ENCODE peak calls at places on chromosome 7, in four cellular contexts. Q, R, F and N are unnamed samples.
A peak's percentile ranks its signal among the peaks of the same experiment; 100 is the strongest.

GRCh38 chr7:149621776-149622175 is 124.2 kb upstream of the ZNF746 start:
- DNase-seq in Q (peak; percentile 2), R (no peak), F (no peak), N (no peak)

GRCh38 chr7:45196374-45196773 is 38.8 kb downstream of the RAMP3 start:
- DNase-seq in Q (no peak), R (no peak), F (no peak), N (no peak)

GRCh38 chr7:11636274-11636673 is 195.7 kb downstream of the THSD7A start:
- DNase-seq in Q (no peak), R (no peak), F (no peak), N (no peak)

GRCh38 chr7:143375298-143376034 is 5.7 kb upstream of the ZYX start:
- DNase-seq in Q (no peak), R (no peak), F (no peak), N (peak; percentile 72)

GRCh38 chr7:98867271-98867701 is 2.5 kb downstream of the TMEM130 start:
- DNase-seq in Q (no peak), R (peak; percentile 38), F (no peak), N (no peak)

GRCh38 chr7:836429-836828 is 4.2 kb downstream of the SUN1 start:
- DNase-seq in Q (peak; percentile 71), R (peak; percentile 42), F (no peak), N (no peak)

GRCh38 chr7:131231381-131232220 is 96.1 kb upstream of the MKLN1 start:
- DNase-seq in Q (peak; percentile 59), R (peak; percentile 39), F (peak; percentile 31), N (peak; percentile 90)

GRCh38 chr7:414681-415560 is 104.7 kb downstream of the PDGFA start:
- DNase-seq in Q (no peak), R (no peak), F (no peak), N (no peak)

GRCh38 chr7:74230446-74231231 is 20.8 kb downstream of the LAT2 start:
- DNase-seq in Q (no peak), R (no peak), F (no peak), N (no peak)

GRCh38 chr7:1520574-1521234 is 9.8 kb upstream of the MAFK start:
- DNase-seq in Q (peak; percentile 65), R (peak; percentile 90), F (no peak), N (no peak)

GRCh38 chr7:68619476-68619875 is 978.8 kb upstream of the AUTS2 start:
- DNase-seq in Q (no peak), R (no peak), F (no peak), N (no peak)

GRCh38 chr7:67663644-67664043 is 667.0 kb downstream of the TYW1 start:
- DNase-seq in Q (no peak), R (no peak), F (no peak), N (no peak)

GRCh38 chr7:157645539-157645938 is 308.7 kb downstream of the DNAJB6 start:
- DNase-seq in Q (no peak), R (no peak), F (no peak), N (no peak)

GRCh38 chr7:122413339-122413738 is 108.8 kb upstream of the FEZF1 start:
- DNase-seq in Q (no peak), R (no peak), F (no peak), N (no peak)

GRCh38 chr7:124784879-124785818 is 19.6 kb upstream of the GPR37 start:
- DNase-seq in Q (peak; percentile 55), R (peak; percentile 42), F (peak; percentile 32), N (peak; percentile 20)

GRCh38 chr7:48337012-48337621 is 165.9 kb downstream of the ABCA13 start:
- DNase-seq in Q (peak; percentile 36), R (peak; percentile 9), F (no peak), N (no peak)

GRCh38 chr7:47635091-47636090 is 53.5 kb upstream of the TNS3 start:
- DNase-seq in Q (no peak), R (no peak), F (peak; percentile 62), N (no peak)

GRCh38 chr7:2134740-2135139 is 98.0 kb downstream of the MAD1L1 start:
- DNase-seq in Q (no peak), R (peak; percentile 10), F (no peak), N (no peak)

GRCh38 chr7:16066805-16067459 is 354.4 kb downstream of the CRPPA start:
- DNase-seq in Q (peak; percentile 57), R (peak; percentile 23), F (no peak), N (no peak)

GRCh38 chr7:77839919-77840318 is 41.3 kb downstream of the PHTF2 start:
- DNase-seq in Q (no peak), R (no peak), F (no peak), N (no peak)

GRCh38 chr7:77837966-77838365 is 39.4 kb downstream of the PHTF2 start:
- DNase-seq in Q (no peak), R (no peak), F (no peak), N (no peak)

GRCh38 chr7:77837275-77837674 is 38.7 kb downstream of the PHTF2 start:
- DNase-seq in Q (no peak), R (no peak), F (no peak), N (no peak)

GRCh38 chr7:77843194-77843593 is 44.6 kb downstream of the PHTF2 start:
- DNase-seq in Q (no peak), R (no peak), F (no peak), N (no peak)

DNA sequence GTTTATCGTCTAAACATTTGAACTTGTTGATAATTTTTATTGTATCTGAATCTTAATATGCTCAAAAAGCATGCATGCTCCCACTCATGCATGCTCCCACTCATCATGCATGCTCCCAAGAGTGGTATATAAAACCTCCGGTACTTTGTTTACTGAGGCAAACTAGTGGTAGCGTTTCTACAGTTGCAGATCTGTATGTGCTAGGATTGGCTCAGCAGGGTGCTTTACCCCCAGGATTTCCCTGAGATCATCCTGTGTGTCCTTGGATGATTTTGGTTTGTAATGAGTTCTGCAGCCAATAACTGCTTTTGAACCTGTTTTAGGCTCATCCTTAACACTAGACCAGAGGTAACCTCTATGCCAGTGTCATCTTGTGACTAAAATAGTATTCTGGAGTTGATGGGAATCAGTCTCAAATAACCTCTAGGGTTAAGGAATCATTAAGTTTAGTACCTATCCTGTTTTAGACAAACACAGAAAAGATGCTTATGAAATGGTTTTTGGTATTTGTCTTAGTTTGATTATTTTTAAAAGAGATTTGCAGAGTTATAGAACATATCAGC is 40.4 kb downstream of the PHTF2 start:
- DNase-seq in Q (no peak), R (no peak), F (no peak), N (no peak)
- H3K4me3 ChIP-seq in Q (no peak overlapping the region), R (no peak overlapping the region), F (no peak overlapping the region), N (no peak overlapping the region)

GRCh38 chr7:152633072-152633471 is 42.9 kb downstream of the XRCC2 start:
- DNase-seq in Q (no peak), R (no peak), F (no peak), N (no peak)

GRCh38 chr7:152636436-152636835 is 39.5 kb downstream of the XRCC2 start:
- DNase-seq in Q (no peak), R (no peak), F (no peak), N (no peak)

GRCh38 chr7:152637920-152638580 is 37.9 kb downstream of the XRCC2 start:
- DNase-seq in Q (no peak), R (no peak), F (no peak), N (no peak)

GRCh38 chr7:152633504-152633903 is 42.4 kb downstream of the XRCC2 start:
- DNase-seq in Q (no peak), R (no peak), F (no peak), N (no peak)
- TF ChIP-seq CTCF in Q (no peak), R (no peak), F (no peak), N (no peak)

GRCh38 chr7:19709249-19709578 is 377 bp upstream of the POLR1F start:
- DNase-seq in Q (no peak), R (no peak), F (no peak), N (no peak)
- H3K4me3 ChIP-seq in Q (no peak overlapping the region), R (peak overlapping the region; percentile 92), F (peak overlapping the region; percentile 90), N (peak overlapping the region; percentile 90)

DNA sequence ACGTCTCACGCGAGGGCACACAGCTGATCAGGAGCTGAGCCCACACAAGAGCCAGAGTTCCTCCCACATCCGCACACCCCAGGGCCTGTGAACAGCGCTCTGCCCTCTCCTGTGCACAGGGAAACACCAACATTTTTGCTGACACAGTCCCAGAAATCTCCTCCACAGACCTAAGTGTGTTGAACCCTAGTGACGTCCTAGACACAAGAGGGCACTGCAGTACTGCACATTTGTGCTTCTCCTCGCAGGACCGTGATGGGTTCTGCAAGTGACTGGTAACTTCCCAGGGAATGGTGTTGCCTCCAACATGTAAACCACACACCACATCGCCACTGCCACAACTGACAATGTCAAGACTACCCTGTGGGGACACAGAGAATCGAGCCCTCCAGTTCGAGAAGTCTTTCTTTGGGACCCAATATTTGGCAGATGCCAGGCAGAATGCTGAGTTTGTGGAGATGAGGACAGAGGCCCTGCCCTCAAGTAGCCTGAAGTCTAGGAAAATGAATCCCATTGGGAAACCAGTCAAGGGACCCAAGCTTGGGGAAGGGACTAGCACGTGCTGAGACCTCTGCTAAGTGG is 170.3 kb downstream of the PAXIP1 start:
- DNase-seq in Q (no peak), R (no peak), F (peak; percentile 55), N (peak; percentile 10)
- TF ChIP-seq CTCF in Q (no peak), R (no peak), F (peak; percentile 34), N (peak; percentile 53)

DNA sequence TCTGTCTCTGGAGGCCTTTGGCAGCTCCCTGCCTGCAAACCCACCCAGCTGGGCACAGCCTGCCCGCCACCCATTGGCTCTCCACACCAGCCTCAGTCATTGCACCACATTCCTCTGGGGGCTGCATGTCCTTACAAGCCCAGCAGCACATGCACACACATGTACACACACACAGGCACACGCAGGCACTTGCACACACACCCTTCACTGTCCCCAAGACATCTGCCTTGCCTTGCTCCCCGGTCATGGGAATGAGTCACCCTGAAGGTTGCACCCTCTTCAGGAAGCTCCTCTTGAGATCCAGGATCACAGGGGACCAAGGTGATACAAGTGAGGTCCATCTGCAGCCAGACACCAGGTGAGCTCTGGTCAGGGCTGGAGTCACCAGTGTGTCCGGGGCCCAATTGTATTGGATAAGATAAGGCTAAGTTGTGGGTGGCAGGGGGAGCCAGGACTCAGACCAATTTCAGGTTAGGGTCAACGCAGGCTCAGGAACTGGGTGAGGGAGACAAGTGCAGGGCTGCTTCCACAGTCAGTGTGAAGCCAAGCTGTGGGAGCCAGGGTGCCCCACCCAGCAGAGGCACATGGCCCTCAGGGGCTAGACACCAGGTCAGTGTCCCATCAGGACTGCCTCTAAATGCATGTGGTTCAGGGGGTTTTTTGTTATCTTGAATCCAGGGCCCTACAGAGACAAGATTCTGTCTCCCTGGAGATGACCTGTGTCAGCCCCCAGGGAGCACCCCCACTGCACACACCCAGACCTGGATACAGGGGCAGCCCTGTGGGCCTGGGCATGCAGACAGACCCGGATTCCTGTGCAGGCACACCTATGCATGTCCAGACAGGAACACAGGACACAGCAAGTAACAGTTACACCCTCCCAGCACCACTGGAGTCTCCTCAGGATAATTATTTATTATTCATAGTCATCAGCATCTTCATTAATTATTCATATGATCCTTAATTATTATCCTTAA is 33.8 kb downstream of the KCNH2 start:
- DNase-seq in Q (no peak), R (no peak), F (no peak), N (no peak)
- H3K4me3 ChIP-seq in Q (no peak overlapping the region), R (no peak overlapping the region), F (no peak overlapping the region), N (no peak overlapping the region)